ENCODE peak calls at places on chromosomes 2 and 18, in nine cellular contexts. One of them, this sample, is unnamed.

GRCh38 chr2:239378918-239379640 is 21.7 kb downstream of the HDAC4 start:
- DNase-seq in effector CD4-positive, alpha-beta T cell: no peak
- DNase-seq in left colon: peak
- DNase-seq in stomach: no peak
- DNase-seq in activated CD4-positive, alpha-beta T cell treated with anti-CD3 and anti-CD28 coated beads, Interleukin-2, amount 50 U/mL, for 24 hours: no peak
- DNase-seq in GM12878: no peak
- DNase-seq in MCF 10A: no peak
- DNase-seq in ELR: no peak
- DNase-seq in H1: no peak
- DNase-seq in this sample: no peak

GRCh38 chr18:7370812-7371211 is 139.9 kb downstream of the LRRC30 start:
- DNase-seq in stomach: peak
- DNase-seq in H1: no peak
- DNase-seq in GM12878: no peak
- DNase-seq in ELR: no peak
- DNase-seq in MCF 10A: no peak
- DNase-seq in effector CD4-positive, alpha-beta T cell: no peak
- DNase-seq in activated CD4-positive, alpha-beta T cell treated with anti-CD3 and anti-CD28 coated beads, Interleukin-2, amount 50 U/mL, for 24 hours: no peak
- DNase-seq in left colon: no peak
- DNase-seq in this sample: no peak

GRCh38 chr18:13112982-13113381 is 105.6 kb upstream of the LDLRAD4 start:
- DNase-seq in H1: peak
- DNase-seq in activated CD4-positive, alpha-beta T cell treated with anti-CD3 and anti-CD28 coated beads, Interleukin-2, amount 50 U/mL, for 24 hours: no peak
- DNase-seq in ELR: peak
- DNase-seq in effector CD4-positive, alpha-beta T cell: no peak
- DNase-seq in left colon: peak
- DNase-seq in MCF 10A: no peak
- DNase-seq in stomach: peak
- DNase-seq in GM12878: no peak
- DNase-seq in this sample: peak

GRCh38 chr2:71715951-71716696 is 262.8 kb downstream of the DYSF start:
- DNase-seq in activated CD4-positive, alpha-beta T cell treated with anti-CD3 and anti-CD28 coated beads, Interleukin-2, amount 50 U/mL, for 24 hours: no peak
- DNase-seq in MCF 10A: no peak
- DNase-seq in H1: no peak
- DNase-seq in effector CD4-positive, alpha-beta T cell: no peak
- DNase-seq in GM12878: no peak
- DNase-seq in ELR: no peak
- DNase-seq in left colon: no peak
- DNase-seq in stomach: no peak
- DNase-seq in this sample: no peak

GRCh38 chr18:73458186-73458964 is 590.6 kb upstream of the NETO1 start:
- DNase-seq in activated CD4-positive, alpha-beta T cell treated with anti-CD3 and anti-CD28 coated beads, Interleukin-2, amount 50 U/mL, for 24 hours: no peak
- DNase-seq in H1: no peak
- DNase-seq in effector CD4-positive, alpha-beta T cell: no peak
- DNase-seq in GM12878: no peak
- DNase-seq in left colon: no peak
- DNase-seq in MCF 10A: no peak
- DNase-seq in stomach: no peak
- DNase-seq in ELR: no peak
- DNase-seq in this sample: no peak

GRCh38 chr2:66509326-66509811 is 74.4 kb downstream of the MEIS1 start:
- DNase-seq in GM12878: no peak
- DNase-seq in stomach: no peak
- DNase-seq in H1: no peak
- DNase-seq in left colon: no peak
- DNase-seq in ELR: peak
- DNase-seq in effector CD4-positive, alpha-beta T cell: no peak
- DNase-seq in activated CD4-positive, alpha-beta T cell treated with anti-CD3 and anti-CD28 coated beads, Interleukin-2, amount 50 U/mL, for 24 hours: no peak
- DNase-seq in MCF 10A: peak
- DNase-seq in this sample: no peak

GRCh38 chr2:134160793-134161504 is 92.9 kb upstream of the MGAT5 start:
- DNase-seq in GM12878: no peak
- DNase-seq in activated CD4-positive, alpha-beta T cell treated with anti-CD3 and anti-CD28 coated beads, Interleukin-2, amount 50 U/mL, for 24 hours: no peak
- DNase-seq in H1: no peak
- DNase-seq in effector CD4-positive, alpha-beta T cell: no peak
- DNase-seq in left colon: no peak
- DNase-seq in ELR: peak
- DNase-seq in MCF 10A: no peak
- DNase-seq in stomach: no peak
- DNase-seq in this sample: no peak

GRCh38 chr2:112010751-112011150 is 44.3 kb upstream of the TMEM87B start:
- DNase-seq in effector CD4-positive, alpha-beta T cell: no peak
- DNase-seq in MCF 10A: peak
- DNase-seq in activated CD4-positive, alpha-beta T cell treated with anti-CD3 and anti-CD28 coated beads, Interleukin-2, amount 50 U/mL, for 24 hours: no peak
- DNase-seq in H1: no peak
- DNase-seq in GM12878: no peak
- DNase-seq in left colon: peak
- DNase-seq in stomach: no peak
- DNase-seq in ELR: no peak
- DNase-seq in this sample: peak

GRCh38 chr2:142535311-142535710 is 342.2 kb upstream of the KYNU start:
- DNase-seq in H1: no peak
- DNase-seq in stomach: no peak
- DNase-seq in activated CD4-positive, alpha-beta T cell treated with anti-CD3 and anti-CD28 coated beads, Interleukin-2, amount 50 U/mL, for 24 hours: no peak
- DNase-seq in left colon: no peak
- DNase-seq in MCF 10A: no peak
- DNase-seq in ELR: no peak
- DNase-seq in GM12878: no peak
- DNase-seq in effector CD4-positive, alpha-beta T cell: no peak
- DNase-seq in this sample: no peak

GRCh38 chr2:60926751-60927568 is 45.6 kb downstream of the REL start:
- DNase-seq in GM12878: no peak
- DNase-seq in left colon: no peak
- DNase-seq in MCF 10A: no peak
- DNase-seq in stomach: no peak
- DNase-seq in effector CD4-positive, alpha-beta T cell: no peak
- DNase-seq in ELR: no peak
- DNase-seq in activated CD4-positive, alpha-beta T cell treated with anti-CD3 and anti-CD28 coated beads, Interleukin-2, amount 50 U/mL, for 24 hours: no peak
- DNase-seq in H1: no peak
- DNase-seq in this sample: no peak

GRCh38 chr2:74036450-74037175 is 51.9 kb downstream of the TET3 start:
- DNase-seq in H1: no peak
- DNase-seq in MCF 10A: no peak
- DNase-seq in stomach: no peak
- DNase-seq in activated CD4-positive, alpha-beta T cell treated with anti-CD3 and anti-CD28 coated beads, Interleukin-2, amount 50 U/mL, for 24 hours: no peak
- DNase-seq in GM12878: no peak
- DNase-seq in left colon: no peak
- DNase-seq in ELR: no peak
- DNase-seq in effector CD4-positive, alpha-beta T cell: no peak
- DNase-seq in this sample: no peak

GRCh38 chr18:80041424-80041823 is 7.2 kb downstream of the RBFA start:
- DNase-seq in stomach: no peak
- DNase-seq in left colon: no peak
- DNase-seq in H1: no peak
- DNase-seq in ELR: no peak
- DNase-seq in activated CD4-positive, alpha-beta T cell treated with anti-CD3 and anti-CD28 coated beads, Interleukin-2, amount 50 U/mL, for 24 hours: no peak
- DNase-seq in GM12878: no peak
- DNase-seq in effector CD4-positive, alpha-beta T cell: no peak
- DNase-seq in MCF 10A: no peak
- DNase-seq in this sample: no peak

GRCh38 chr2:84874381-84875212 is 6.3 kb downstream of the TRABD2A start:
- DNase-seq in H1: no peak
- DNase-seq in activated CD4-positive, alpha-beta T cell treated with anti-CD3 and anti-CD28 coated beads, Interleukin-2, amount 50 U/mL, for 24 hours: no peak
- DNase-seq in GM12878: no peak
- DNase-seq in ELR: no peak
- DNase-seq in left colon: no peak
- DNase-seq in effector CD4-positive, alpha-beta T cell: no peak
- DNase-seq in MCF 10A: no peak
- DNase-seq in stomach: no peak
- DNase-seq in this sample: no peak

GRCh38 chr2:231395188-231396057 is at the start of gene B3GNT7:
- DNase-seq in H1: no peak
- DNase-seq in stomach: peak
- DNase-seq in activated CD4-positive, alpha-beta T cell treated with anti-CD3 and anti-CD28 coated beads, Interleukin-2, amount 50 U/mL, for 24 hours: no peak
- DNase-seq in MCF 10A: no peak
- DNase-seq in effector CD4-positive, alpha-beta T cell: no peak
- DNase-seq in ELR: no peak
- DNase-seq in GM12878: no peak
- DNase-seq in left colon: peak
- DNase-seq in this sample: peak

GRCh38 chr18:2916184-2916583 is 69.4 kb downstream of the EMILIN2 start:
- DNase-seq in ELR: no peak
- DNase-seq in MCF 10A: no peak
- DNase-seq in stomach: no peak
- DNase-seq in H1: no peak
- DNase-seq in effector CD4-positive, alpha-beta T cell: no peak
- DNase-seq in GM12878: no peak
- DNase-seq in activated CD4-positive, alpha-beta T cell treated with anti-CD3 and anti-CD28 coated beads, Interleukin-2, amount 50 U/mL, for 24 hours: no peak
- DNase-seq in left colon: no peak
- DNase-seq in this sample: no peak

GRCh38 chr2:41869542-41870256 is 178.1 kb upstream of the PKDCC start:
- DNase-seq in ELR: peak
- DNase-seq in stomach: peak
- DNase-seq in H1: peak
- DNase-seq in left colon: peak
- DNase-seq in GM12878: peak
- DNase-seq in activated CD4-positive, alpha-beta T cell treated with anti-CD3 and anti-CD28 coated beads, Interleukin-2, amount 50 U/mL, for 24 hours: peak
- DNase-seq in MCF 10A: peak
- DNase-seq in effector CD4-positive, alpha-beta T cell: peak
- DNase-seq in this sample: peak

GRCh38 chr2:27408601-27409320 is 630 bp downstream of the PPM1G start:
- DNase-seq in left colon: peak
- DNase-seq in GM12878: no peak
- DNase-seq in activated CD4-positive, alpha-beta T cell treated with anti-CD3 and anti-CD28 coated beads, Interleukin-2, amount 50 U/mL, for 24 hours: no peak
- DNase-seq in effector CD4-positive, alpha-beta T cell: no peak
- DNase-seq in H1: no peak
- DNase-seq in ELR: peak
- DNase-seq in MCF 10A: peak
- DNase-seq in stomach: no peak
- DNase-seq in this sample: peak

GRCh38 chr2:62461707-62462106 is 44.3 kb downstream of the TMEM17 start:
- DNase-seq in H1: no peak
- DNase-seq in MCF 10A: peak
- DNase-seq in effector CD4-positive, alpha-beta T cell: no peak
- DNase-seq in left colon: no peak
- DNase-seq in ELR: peak
- DNase-seq in activated CD4-positive, alpha-beta T cell treated with anti-CD3 and anti-CD28 coated beads, Interleukin-2, amount 50 U/mL, for 24 hours: no peak
- DNase-seq in stomach: no peak
- DNase-seq in GM12878: no peak
- DNase-seq in this sample: no peak

GRCh38 chr18:34977787-34978532 is 63.3 kb upstream of the MAPRE2 start:
- DNase-seq in H1: no peak
- DNase-seq in activated CD4-positive, alpha-beta T cell treated with anti-CD3 and anti-CD28 coated beads, Interleukin-2, amount 50 U/mL, for 24 hours: peak
- DNase-seq in GM12878: no peak
- DNase-seq in MCF 10A: peak
- DNase-seq in stomach: peak
- DNase-seq in ELR: peak
- DNase-seq in effector CD4-positive, alpha-beta T cell: peak
- DNase-seq in left colon: peak
- DNase-seq in this sample: peak

GRCh38 chr2:45170976-45171514 is 161.8 kb upstream of the SIX2 start:
- DNase-seq in effector CD4-positive, alpha-beta T cell: no peak
- DNase-seq in GM12878: no peak
- DNase-seq in activated CD4-positive, alpha-beta T cell treated with anti-CD3 and anti-CD28 coated beads, Interleukin-2, amount 50 U/mL, for 24 hours: no peak
- DNase-seq in MCF 10A: peak
- DNase-seq in H1: no peak
- DNase-seq in left colon: no peak
- DNase-seq in stomach: no peak
- DNase-seq in ELR: no peak
- DNase-seq in this sample: no peak